ENCODE peak calls at places on chromosomes 13 and 19, in seven cellular contexts. C, M, R, Y, H, J and X are unnamed samples.

GRCh38 chr19:1872807-1873523 is 9.6 kb upstream of the KLF16 start:
- DNase-seq in C (no peak), M (no peak), R (no peak), Y (no peak), H (no peak), J (no peak), X (no peak)

GRCh38 chr13:111909501-111909900 is 157.4 kb upstream of the SOX1 start:
- DNase-seq in C (no peak), M (no peak), R (no peak), Y (no peak), H (no peak), J (no peak), X (no peak)

GRCh38 chr13:21079761-21080730 is 18.7 kb upstream of the LATS2 start:
- DNase-seq in C (peak; percentile 20), M (peak; percentile 45), R (no peak), Y (no peak), H (no peak), J (no peak), X (no peak)

GRCh38 chr13:85379433-85379832 is 419.8 kb downstream of the SLITRK6 start:
- DNase-seq in C (no peak), M (no peak), R (no peak), Y (no peak), H (no peak), J (no peak), X (no peak)

GRCh38 chr13:59086147-59086546 is 1077.6 kb downstream of the DIAPH3 start:
- DNase-seq in C (no peak), M (no peak), R (no peak), Y (no peak), H (peak; percentile 27), J (no peak), X (no peak)

GRCh38 chr19:38849746-38850230 is at the start of gene HNRNPL:
- DNase-seq in C (no peak), M (no peak), R (no peak), Y (no peak), H (no peak), J (peak; percentile 99), X (no peak)

GRCh38 chr19:34308381-34309367 is 54.3 kb downstream of the GARRE1 start:
- DNase-seq in C (no peak), M (no peak), R (no peak), Y (no peak), H (no peak), J (no peak), X (no peak)

GRCh38 chr13:94712812-94713555 is 639 bp upstream of the SOX21 start:
- DNase-seq in C (peak; percentile 60), M (peak; percentile 19), R (no peak), Y (no peak), H (peak; percentile 49), J (no peak), X (peak; percentile 92)

GRCh38 chr13:51422484-51422883 is 30.4 kb downstream of the INTS6 start:
- DNase-seq in C (no peak), M (no peak), R (no peak), Y (no peak), H (no peak), J (no peak), X (no peak)

GRCh38 chr19:10855879-10856522 is 7.8 kb downstream of the C19orf38 start:
- DNase-seq in C (peak; percentile 53), M (no peak), R (peak; percentile 27), Y (no peak), H (no peak), J (no peak), X (no peak)

GRCh38 chr19:9498183-9498902 is at the start of gene ZNF560:
- DNase-seq in C (peak; percentile 9), M (peak; percentile 58), R (no peak), Y (no peak), H (no peak), J (no peak), X (no peak)

GRCh38 chr13:24694907-24695306 is 14.7 kb downstream of the ATP12A start:
- DNase-seq in C (no peak), M (no peak), R (no peak), Y (no peak), H (no peak), J (no peak), X (no peak)

GRCh38 chr19:50005428-50005827 is 19.7 kb downstream of the VRK3 start:
- DNase-seq in C (no peak), M (no peak), R (no peak), Y (no peak), H (no peak), J (no peak), X (no peak)

GRCh38 chr19:18414504-18415176 is 4.6 kb upstream of the SSBP4 start:
- DNase-seq in C (no peak), M (no peak), R (no peak), Y (no peak), H (peak; percentile 64), J (no peak), X (no peak)

GRCh38 chr19:55632463-55632834 is 8.1 kb upstream of the ZNF784 start:
- DNase-seq in C (peak; percentile 82), M (peak; percentile 67), R (peak; percentile 80), Y (peak; percentile 84), H (peak; percentile 84), J (peak; percentile 80), X (peak; percentile 96)

GRCh38 chr19:11973020-11973810 is 8.4 kb downstream of the ZNF763 start:
- DNase-seq in C (no peak), M (no peak), R (no peak), Y (no peak), H (no peak), J (no peak), X (no peak)

GRCh38 chr13:106029901-106030300 is 505.6 kb downstream of the EFNB2 start:
- DNase-seq in C (no peak), M (no peak), R (no peak), Y (no peak), H (no peak), J (no peak), X (no peak)

GRCh38 chr13:106752584-106753202 is 184.8 kb upstream of the ARGLU1 start:
- DNase-seq in C (no peak), M (no peak), R (no peak), Y (no peak), H (no peak), J (no peak), X (no peak)

GRCh38 chr13:75635621-75636338 is at the start of gene LMO7:
- DNase-seq in C (peak; percentile 71), M (peak; percentile 24), R (peak; percentile 23), Y (no peak), H (peak; percentile 46), J (no peak), X (peak; percentile 75)

GRCh38 chr13:85230754-85231153 is 568.5 kb downstream of the SLITRK6 start:
- DNase-seq in C (no peak), M (no peak), R (no peak), Y (no peak), H (no peak), J (no peak), X (peak; percentile 44)

GRCh38 chr19:15332311-15332996 is at the start of gene BRD4:
- DNase-seq in C (peak; percentile 38), M (peak; percentile 87), R (peak; percentile 69), Y (peak; percentile 47), H (peak; percentile 52), J (peak; percentile 63), X (peak; percentile 83)

GRCh38 chr13:113813749-113814434 is 50.0 kb downstream of the GAS6 start:
- DNase-seq in C (no peak), M (peak; percentile 33), R (no peak), Y (no peak), H (peak; percentile 12), J (no peak), X (no peak)

GRCh38 chr13:32113564-32113963 is 82.0 kb downstream of the FRY start:
- DNase-seq in C (no peak), M (no peak), R (no peak), Y (no peak), H (no peak), J (no peak), X (no peak)

GRCh38 chr13:29527916-29528315 is 67.6 kb downstream of the SLC7A1 start:
- DNase-seq in C (no peak), M (no peak), R (no peak), Y (no peak), H (no peak), J (no peak), X (no peak)

GRCh38 chr19:38304866-38305429 is 897 bp downstream of the C19orf33 start:
- DNase-seq in C (peak; percentile 93), M (no peak), R (peak; percentile 100), Y (no peak), H (peak; percentile 99), J (no peak), X (peak; percentile 77)

GRCh38 chr19:13865243-13865577 is 11.7 kb upstream of the NANOS3 start:
- DNase-seq in C (no peak), M (no peak), R (no peak), Y (no peak), H (no peak), J (no peak), X (no peak)

GRCh38 chr13:75061909-75062308 is 420.1 kb downstream of the TBC1D4 start:
- DNase-seq in C (no peak), M (no peak), R (no peak), Y (no peak), H (no peak), J (no peak), X (no peak)

GRCh38 chr19:6039541-6040225 is 61.7 kb upstream of the RANBP3 start:
- DNase-seq in C (no peak), M (no peak), R (no peak), Y (no peak), H (no peak), J (no peak), X (no peak)

GRCh38 chr13:111572956-111573355 is 252.5 kb downstream of the TEX29 start:
- DNase-seq in C (no peak), M (no peak), R (no peak), Y (no peak), H (no peak), J (no peak), X (no peak)

GRCh38 chr13:72652681-72653080 is 74.7 kb downstream of the MZT1 start:
- DNase-seq in C (no peak), M (no peak), R (no peak), Y (no peak), H (peak; percentile 21), J (no peak), X (no peak)

GRCh38 chr19:29836409-29836825 is 24.6 kb downstream of the CCNE1 start:
- DNase-seq in C (no peak), M (no peak), R (no peak), Y (no peak), H (no peak), J (no peak), X (no peak)

GRCh38 chr19:14494910-14495677 is 833 bp downstream of the GIPC1 start:
- DNase-seq in C (no peak), M (no peak), R (no peak), Y (no peak), H (no peak), J (no peak), X (no peak)

GRCh38 chr13:100300708-100301107 is 211.8 kb downstream of the PCCA start:
- DNase-seq in C (no peak), M (no peak), R (no peak), Y (no peak), H (no peak), J (no peak), X (no peak)

GRCh38 chr19:11168568-11168967 is 13.0 kb upstream of the SPC24 start:
- DNase-seq in C (no peak), M (peak; percentile 54), R (peak; percentile 49), Y (no peak), H (peak; percentile 96), J (no peak), X (no peak)

GRCh38 chr13:113739527-113740285 is 19.3 kb upstream of the TMEM255B start:
- DNase-seq in C (no peak), M (no peak), R (no peak), Y (no peak), H (no peak), J (no peak), X (no peak)

GRCh38 chr13:94065741-94066140 is 413.7 kb downstream of the DCT start:
- DNase-seq in C (no peak), M (no peak), R (no peak), Y (no peak), H (no peak), J (no peak), X (no peak)

GRCh38 chr19:53195265-53195879 is 2.2 kb upstream of the ZNF665 start:
- DNase-seq in C (peak; percentile 91), M (peak; percentile 46), R (peak; percentile 25), Y (peak; percentile 48), H (peak; percentile 62), J (peak; percentile 52), X (peak; percentile 40)

GRCh38 chr13:34627905-34628682 is 314.0 kb upstream of the NBEA start:
- DNase-seq in C (no peak), M (no peak), R (no peak), Y (no peak), H (no peak), J (no peak), X (no peak)